ENCODE peak calls at places on chromosomes 7 and 10, in ten cellular contexts. K is OCI-LY7; A is AG08395; D is H7; S is left lobe of liver; J is amygdala; Q is GM12865; Z is EH; N is activated CD8-positive, alpha-beta memory T cell treated with anti-CD3 and anti-CD28 coated beads for 48 hours; T is colonic mucosa. P is an unnamed sample.

GRCh38 chr10:78218833-78219490 is 185.3 kb downstream of the RPS24 start:
- DNase-seq in K (no peak), A (no peak), D (no peak), S (no peak), J (no peak), Q (no peak), Z (no peak), N (no peak), T (no peak), P (no peak)

GRCh38 chr10:42932735-42933453 is 144.0 kb upstream of the RET start:
- DNase-seq in K (no peak), A (no peak), D (peak), S (peak), J (no peak), Q (no peak), Z (no peak), N (no peak), T (peak), P (peak)

GRCh38 chr10:104750306-104750705 is 109.2 kb downstream of the SORCS3 start:
- DNase-seq in K (no peak), A (no peak), D (no peak), S (no peak), J (no peak), Q (no peak), Z (no peak), N (no peak), T (no peak), P (no peak)

GRCh38 chr10:78972160-78972946 is 96.4 kb upstream of the ZMIZ1 start:
- DNase-seq in K (no peak), A (peak), D (peak), S (peak), J (peak), Q (no peak), Z (peak), N (no peak), T (peak), P (peak)

GRCh38 chr7:111872411-111872810 is 310.1 kb upstream of the IMMP2L start:
- DNase-seq in K (no peak), A (no peak), D (no peak), S (no peak), J (no peak), Q (no peak), Z (no peak), N (no peak), T (no peak), P (no peak)

GRCh38 chr7:127809285-127809702 is 157.3 kb downstream of the SND1 start:
- DNase-seq in K (no peak), A (peak), D (no peak), S (no peak), J (no peak), Q (no peak), Z (peak), N (no peak), T (no peak), P (peak)

GRCh38 chr10:52762088-52762487 is 10.5 kb downstream of the MBL2 start:
- DNase-seq in K (no peak), A (no peak), D (no peak), S (no peak), J (no peak), Q (no peak), Z (no peak), N (no peak), T (no peak), P (no peak)

GRCh38 chr7:128204455-128204854 is 36.6 kb upstream of the LEP start:
- DNase-seq in K (no peak), A (no peak), D (no peak), S (no peak), J (no peak), Q (no peak), Z (no peak), N (no peak), T (no peak), P (no peak)

GRCh38 chr7:31047747-31048146 is 4.4 kb upstream of the ADCYAP1R1 start:
- DNase-seq in K (no peak), A (no peak), D (no peak), S (no peak), J (no peak), Q (no peak), Z (no peak), N (no peak), T (no peak), P (no peak)

GRCh38 chr10:85477979-85478378 is 888.6 kb downstream of the GRID1 start:
- DNase-seq in K (no peak), A (no peak), D (no peak), S (no peak), J (no peak), Q (no peak), Z (no peak), N (no peak), T (no peak), P (no peak)

GRCh38 chr10:102778781-102779180 is 35.0 kb downstream of the WBP1L start:
- DNase-seq in K (no peak), A (no peak), D (no peak), S (no peak), J (no peak), Q (no peak), Z (no peak), N (no peak), T (no peak), P (no peak)

GRCh38 chr7:46256870-46257528 is 335.9 kb upstream of the IGFBP3 start:
- DNase-seq in K (no peak), A (peak), D (no peak), S (no peak), J (no peak), Q (no peak), Z (peak), N (no peak), T (no peak), P (peak)

GRCh38 chr10:60466267-60467201 is 76.9 kb upstream of the ANK3 start:
- DNase-seq in K (no peak), A (no peak), D (no peak), S (no peak), J (no peak), Q (no peak), Z (peak), N (no peak), T (no peak), P (no peak)

GRCh38 chr10:42951486-42952251 is 125.2 kb upstream of the RET start:
- DNase-seq in K (no peak), A (no peak), D (peak), S (peak), J (no peak), Q (no peak), Z (peak), N (no peak), T (peak), P (no peak)

GRCh38 chr10:1413823-1414222 is 323.5 kb downstream of the ADARB2 start:
- DNase-seq in K (no peak), A (no peak), D (no peak), S (peak), J (no peak), Q (no peak), Z (no peak), N (no peak), T (no peak), P (no peak)

GRCh38 chr7:116582806-116583444 is 58.1 kb downstream of the CAV1 start:
- DNase-seq in K (no peak), A (peak), D (no peak), S (no peak), J (no peak), Q (peak), Z (peak), N (no peak), T (no peak), P (peak)

GRCh38 chr7:139731802-139732470 is 45.9 kb downstream of the HIPK2 start:
- DNase-seq in K (no peak), A (peak), D (no peak), S (peak), J (no peak), Q (no peak), Z (peak), N (no peak), T (peak), P (peak)

GRCh38 chr10:123974406-123974805 is 82.8 kb upstream of the CPXM2 start:
- DNase-seq in K (peak), A (no peak), D (no peak), S (no peak), J (no peak), Q (no peak), Z (peak), N (no peak), T (peak), P (peak)

GRCh38 chr10:99660662-99661369 is 1.5 kb downstream of the ENTPD7 start:
- DNase-seq in K (no peak), A (peak), D (no peak), S (no peak), J (no peak), Q (no peak), Z (no peak), N (no peak), T (no peak), P (peak)

GRCh38 chr7:156102267-156102666 is 290.0 kb upstream of the SHH start:
- DNase-seq in K (no peak), A (no peak), D (no peak), S (no peak), J (no peak), Q (no peak), Z (no peak), N (no peak), T (no peak), P (no peak)

GRCh38 chr10:114624941-114625780 is 32.9 kb downstream of the ABLIM1 start:
- DNase-seq in K (no peak), A (no peak), D (no peak), S (no peak), J (no peak), Q (no peak), Z (no peak), N (no peak), T (no peak), P (no peak)

GRCh38 chr10:119543814-119544642 is 1.5 kb upstream of the RGS10 start:
- DNase-seq in K (no peak), A (peak), D (peak), S (peak), J (no peak), Q (no peak), Z (no peak), N (no peak), T (peak), P (peak)

GRCh38 chr7:143216151-143216550 is 5.7 kb upstream of the TAS2R40 start:
- DNase-seq in K (no peak), A (no peak), D (no peak), S (no peak), J (no peak), Q (no peak), Z (peak), N (no peak), T (no peak), P (peak)